ENCODE peak calls at places on chromosome 19, in six cellular contexts. C is OCI-LY7, O is neural progenitor cell, H is hepatocyte, T is SK-N-SH, V is GM23248. J is an unnamed sample.

GRCh38 chr19:45729774-45730388 is 815 bp downstream of the FBXO46 start:
- DNase-seq in H (peak; percentile 27), V (peak; percentile 42), C (no peak), O (no peak), T (no peak), J (no peak)

GRCh38 chr19:23116802-23117571 is at the start of gene ZNF730:
- DNase-seq in V (peak; percentile 78), H (peak; percentile 95), O (peak; percentile 99), T (peak; percentile 85), C (peak; percentile 88), J (peak; percentile 71)

GRCh38 chr19:19459707-19460251 is 54.3 kb downstream of the GATAD2A start:
- DNase-seq in V (peak; percentile 89), H (no peak), T (no peak), C (peak; percentile 82), O (no peak), J (peak; percentile 79)

GRCh38 chr19:31109626-31110025 is 239.6 kb downstream of the TSHZ3 start:
- DNase-seq in O (no peak), V (no peak), C (no peak), T (peak; percentile 53), H (no peak), J (no peak)

GRCh38 chr19:49165111-49165750 is 7.6 kb downstream of the TRPM4 start:
- DNase-seq in V (no peak), H (no peak), T (no peak), O (no peak), C (no peak), J (peak; percentile 71)

GRCh38 chr19:4096049-4096892 is 27.7 kb downstream of the MAP2K2 start:
- DNase-seq in O (no peak), V (no peak), C (no peak), T (no peak), H (no peak), J (no peak)

GRCh38 chr19:16141043-16141442 is 2.4 kb upstream of the HSH2D start:
- DNase-seq in H (no peak), V (no peak), T (no peak), C (peak; percentile 82), O (no peak), J (no peak)

GRCh38 chr19:30565680-30566079 is 193.5 kb downstream of the ZNF536 start:
- DNase-seq in V (no peak), H (no peak), C (no peak), O (no peak), T (no peak), J (no peak)

GRCh38 chr19:36060430-36060829 is 5.7 kb downstream of the WDR62 start:
- DNase-seq in H (peak; percentile 67), C (peak; percentile 36), T (peak; percentile 61), V (peak; percentile 70), O (peak; percentile 43), J (peak; percentile 42)

GRCh38 chr19:55460670-55461258 is 678 bp downstream of the ISOC2 start:
- DNase-seq in C (peak; percentile 69), V (peak; percentile 89), T (peak; percentile 92), H (peak; percentile 91), O (peak; percentile 93), J (peak; percentile 76)

GRCh38 chr19:44603201-44603945 is 10.0 kb upstream of the IGSF23 start:
- DNase-seq in O (no peak), H (no peak), C (no peak), T (no peak), V (peak; percentile 95), J (peak; percentile 48)

GRCh38 chr19:38617764-38618589 is at the start of gene MAP4K1:
- DNase-seq in V (no peak), O (peak; percentile 20), H (no peak), C (peak; percentile 99), T (no peak), J (no peak)

GRCh38 chr19:48745208-48745995 is 1.3 kb downstream of the IZUMO1 start:
- DNase-seq in C (peak; percentile 77), O (peak; percentile 84), H (peak; percentile 68), V (peak; percentile 90), T (peak; percentile 78), J (peak; percentile 63)

GRCh38 chr19:15210323-15210774 is 9.6 kb upstream of the NOTCH3 start:
- DNase-seq in H (peak; percentile 40), O (no peak), C (no peak), V (peak; percentile 90), T (no peak), J (peak; percentile 83)

GRCh38 chr19:41535029-41535622 is 40.8 kb upstream of the CEACAM21 start:
- DNase-seq in H (no peak), T (no peak), O (no peak), C (peak; percentile 87), V (no peak), J (no peak)

GRCh38 chr19:18171605-18172327 is 1.8 kb upstream of the IFI30 start:
- DNase-seq in O (no peak), C (no peak), V (no peak), T (peak; percentile 30), H (no peak), J (no peak)
- H3K4me1 ChIP-seq in O (no peaks in the 10 kb centered on the region), C (peaks cover 73% of the 10 kb centered on the region), V (no peaks in the 10 kb centered on the region), T (peaks cover 8% of the 10 kb centered on the region), H (peaks cover 6% of the 10 kb centered on the region), J (peaks cover 5% of the 10 kb centered on the region)

GRCh38 chr19:33275933-33276619 is 26.3 kb downstream of the CEBPA start:
- DNase-seq in C (no peak), T (no peak), H (peak; percentile 63), V (no peak), O (no peak), J (no peak)

GRCh38 chr19:33279430-33280350 is 22.6 kb downstream of the CEBPA start:
- DNase-seq in T (no peak), O (no peak), V (no peak), C (no peak), H (peak; percentile 44), J (no peak)

GRCh38 chr19:33278403-33279269 is 23.7 kb downstream of the CEBPA start:
- DNase-seq in H (no peak), T (no peak), O (no peak), C (no peak), V (no peak), J (no peak)

GRCh38 chr19:33277434-33277833 is 24.9 kb downstream of the CEBPA start:
- DNase-seq in O (no peak), V (no peak), C (no peak), T (no peak), H (no peak), J (no peak)

GRCh38 chr19:33278023-33278402 is 24.3 kb downstream of the CEBPA start:
- DNase-seq in H (no peak), C (no peak), V (no peak), T (no peak), O (no peak), J (no peak)
- TF ChIP-seq EZH2phosphoT487 in H (no peak), C (no peak), V (no peak), T (no peak), O (no peak), J (no peak)

DNA sequence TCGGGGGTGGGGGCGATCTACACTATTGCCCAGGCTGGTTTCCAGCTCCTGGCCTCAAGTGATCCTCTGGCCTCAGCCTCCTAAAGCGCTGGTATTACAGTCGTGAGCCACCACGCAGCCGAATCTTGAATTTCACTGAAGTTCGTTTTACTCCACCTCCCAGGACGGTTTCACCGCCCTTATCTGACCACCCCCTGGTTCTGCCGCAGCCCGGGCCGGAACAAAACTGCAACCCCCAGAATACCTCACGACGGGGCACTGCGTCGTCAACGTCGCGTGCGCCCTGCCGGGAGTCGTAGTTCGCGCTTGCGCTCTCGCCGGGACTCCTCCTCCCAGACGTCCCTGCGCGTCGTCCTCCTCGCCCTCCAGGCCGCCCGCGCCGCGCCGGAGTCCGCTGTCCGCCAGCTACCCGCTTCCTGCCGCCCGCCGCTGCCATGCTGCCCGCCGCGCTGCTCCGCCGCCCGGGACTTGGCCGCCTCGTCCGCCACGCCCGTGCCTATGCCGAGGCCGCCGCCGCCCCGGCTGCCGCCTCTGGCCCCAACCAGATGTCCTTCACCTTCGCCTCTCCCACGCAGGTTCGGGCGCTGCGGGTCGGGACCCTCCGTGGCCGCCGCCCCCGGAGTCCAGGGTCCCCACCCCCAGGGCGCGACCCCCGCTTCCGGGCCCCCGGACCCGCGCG is at the start of gene ATP5F1D:
- DNase-seq in H (peak; percentile 98), C (peak; percentile 96), V (peak; percentile 98), O (peak; percentile 97), T (peak; percentile 93), J (peak; percentile 92)
- H3K4me1 ChIP-seq in H (peaks cover 45% of the 10 kb centered on the region), C (peaks cover 48% of the 10 kb centered on the region), V (peaks cover 32% of the 10 kb centered on the region), O (peaks cover 17% of the 10 kb centered on the region), T (peaks cover 51% of the 10 kb centered on the region), J (peaks cover 28% of the 10 kb centered on the region)

DNA sequence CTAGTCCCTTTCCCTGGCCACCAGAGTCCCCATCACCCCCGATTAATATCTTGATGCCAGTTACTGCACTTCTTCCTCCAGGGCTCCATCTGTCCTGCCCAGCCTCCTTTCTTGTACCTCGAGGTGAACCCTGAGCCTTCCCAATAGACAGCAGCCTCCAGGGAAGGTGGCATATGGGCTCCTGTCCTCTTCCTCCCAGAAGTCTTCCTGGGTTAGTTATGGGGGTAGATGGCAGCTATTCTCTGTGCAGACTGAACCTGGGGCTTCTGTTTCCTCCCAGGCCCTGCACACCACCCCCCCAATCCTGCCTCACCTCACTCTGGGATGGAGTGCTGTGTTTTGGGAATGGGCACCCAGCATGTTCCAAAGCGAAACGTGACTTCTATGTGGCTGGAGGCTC is 2.6 kb downstream of the RNF225 start:
- DNase-seq in H (no peak), V (no peak), T (no peak), O (no peak), C (no peak), J (no peak)
- TF ChIP-seq EZH2phosphoT487 in H (no peak), V (no peak), T (no peak), O (no peak), C (no peak), J (no peak)

DNA sequence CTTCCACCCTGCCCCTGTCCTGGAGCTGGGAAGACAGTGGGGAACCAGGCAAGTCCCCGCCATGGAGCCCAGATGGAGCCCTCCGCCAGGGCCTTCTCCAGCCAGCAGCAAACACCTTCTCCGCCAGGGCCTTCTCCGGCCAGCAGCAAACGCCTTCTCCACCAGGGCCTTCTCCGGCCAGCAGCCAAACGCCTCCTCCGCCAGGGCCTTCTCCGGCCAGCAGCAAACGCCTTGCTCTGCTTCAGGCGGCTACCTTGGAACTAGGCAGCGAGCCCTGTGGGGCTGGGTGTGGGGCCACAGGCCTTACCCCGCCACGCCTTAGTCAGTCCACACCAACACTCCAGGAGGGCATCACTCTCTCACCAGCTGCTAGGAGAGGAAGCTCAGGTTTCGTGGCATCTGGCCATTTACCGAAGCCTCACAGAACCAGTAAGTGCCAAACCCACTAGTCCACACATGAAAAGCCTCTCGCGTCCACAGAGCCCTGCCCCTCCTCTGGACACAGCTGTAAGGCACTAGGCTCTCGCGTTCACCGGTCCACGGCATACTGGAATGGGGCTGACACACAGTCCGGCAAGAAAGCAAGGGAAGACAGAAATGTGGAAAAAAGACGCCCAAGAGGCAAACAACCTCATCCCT is 41.0 kb downstream of the MLLT1 start:
- DNase-seq in C (no peak), H (no peak), T (no peak), O (no peak), V (peak; percentile 75), J (peak; percentile 46)
- H3K4me1 ChIP-seq in C (peaks cover 8% of the 10 kb centered on the region), H (peaks cover 9% of the 10 kb centered on the region), T (peaks cover 91% of the 10 kb centered on the region), O (peaks cover 12% of the 10 kb centered on the region), V (peaks cover 36% of the 10 kb centered on the region), J (peaks cover 29% of the 10 kb centered on the region)